ENCODE peak calls at places on chromosomes 2 and 18, in nine cellular contexts. D, R, U, N, I, A, S, K and Q are unnamed samples.
A peak's percentile ranks its signal among the peaks of the same experiment; 100 is the strongest.

GRCh38 chr2:109721117-109721504 is 73.0 kb upstream of the RGPD5 start:
- DNase-seq in D (no peak), R (no peak), U (no peak), N (no peak), I (no peak), A (no peak), S (no peak), K (no peak), Q (no peak)

GRCh38 chr2:120572226-120572625 is 163.4 kb upstream of the GLI2 start:
- DNase-seq in D (no peak), R (no peak), U (no peak), N (no peak), I (no peak), A (no peak), S (no peak), K (no peak), Q (no peak)

GRCh38 chr2:235724964-235725603 is 231.2 kb downstream of the AGAP1 start:
- DNase-seq in D (no peak), R (peak; percentile 29), U (no peak), N (no peak), I (peak; percentile 17), A (no peak), S (peak; percentile 70), K (peak; percentile 68), Q (no peak)

GRCh38 chr2:28052691-28053090 is 162.2 kb downstream of the BABAM2 start:
- DNase-seq in D (no peak), R (peak; percentile 14), U (no peak), N (no peak), I (peak; percentile 59), A (no peak), S (no peak), K (no peak), Q (no peak)

GRCh38 chr2:11466307-11467125 is 555 bp upstream of the E2F6 start:
- DNase-seq in D (no peak), R (no peak), U (no peak), N (peak; percentile 13), I (no peak), A (peak; percentile 34), S (no peak), K (no peak), Q (no peak)

GRCh38 chr2:222196159-222196558 is 102.6 kb downstream of the PAX3 start:
- DNase-seq in D (no peak), R (no peak), U (no peak), N (no peak), I (no peak), A (no peak), S (no peak), K (no peak), Q (no peak)

GRCh38 chr2:161228511-161229240 is 68.4 kb downstream of the TANK start:
- DNase-seq in D (no peak), R (no peak), U (no peak), N (peak; percentile 96), I (peak; percentile 72), A (no peak), S (no peak), K (no peak), Q (no peak)

GRCh38 chr2:54773838-54774237 is 50.4 kb downstream of the EML6 start:
- DNase-seq in D (peak; percentile 44), R (peak; percentile 8), U (no peak), N (peak; percentile 40), I (peak; percentile 25), A (peak; percentile 15), S (no peak), K (no peak), Q (no peak)

GRCh38 chr2:128368437-128369125 is 49.9 kb upstream of the HS6ST1 start:
- DNase-seq in D (no peak), R (no peak), U (no peak), N (no peak), I (no peak), A (no peak), S (no peak), K (no peak), Q (no peak)

GRCh38 chr18:49814147-49814499 is 790 bp upstream of the ACAA2 start:
- DNase-seq in D (no peak), R (peak; percentile 72), U (peak; percentile 61), N (peak; percentile 16), I (peak; percentile 85), A (peak; percentile 69), S (peak; percentile 55), K (peak; percentile 64), Q (peak; percentile 45)

GRCh38 chr2:39225564-39225963 is 18.2 kb downstream of the CDKL4 start:
- DNase-seq in D (no peak), R (no peak), U (no peak), N (no peak), I (no peak), A (no peak), S (no peak), K (no peak), Q (no peak)

GRCh38 chr18:5619381-5619780 is 75.6 kb upstream of the EPB41L3 start:
- DNase-seq in D (no peak), R (no peak), U (no peak), N (no peak), I (no peak), A (no peak), S (no peak), K (no peak), Q (no peak)

GRCh38 chr2:104250635-104251034 is 603.3 kb upstream of the POU3F3 start:
- DNase-seq in D (no peak), R (no peak), U (no peak), N (no peak), I (no peak), A (no peak), S (no peak), K (no peak), Q (no peak)

GRCh38 chr18:22026889-22027288 is 142.5 kb upstream of the GATA6 start:
- DNase-seq in D (no peak), R (no peak), U (no peak), N (no peak), I (no peak), A (no peak), S (no peak), K (no peak), Q (no peak)

GRCh38 chr2:232633413-232634318 is at the start of gene EFHD1:
- DNase-seq in D (no peak), R (peak; percentile 43), U (peak; percentile 45), N (no peak), I (peak; percentile 50), A (peak; percentile 72), S (peak; percentile 86), K (peak; percentile 84), Q (peak; percentile 46)

GRCh38 chr18:66993492-66993891 is 389.6 kb upstream of the CDH19 start:
- DNase-seq in D (no peak), R (no peak), U (no peak), N (peak; percentile 87), I (no peak), A (no peak), S (no peak), K (no peak), Q (no peak)

GRCh38 chr2:173806761-173807160 is 158.4 kb downstream of the SP3 start:
- DNase-seq in D (no peak), R (no peak), U (no peak), N (no peak), I (peak; percentile 16), A (no peak), S (no peak), K (no peak), Q (no peak)

GRCh38 chr2:146238254-146238961 is 1606.4 kb upstream of the ACVR2A start:
- DNase-seq in D (no peak), R (no peak), U (no peak), N (no peak), I (no peak), A (no peak), S (no peak), K (peak; percentile 10), Q (no peak)

GRCh38 chr2:129080715-129081472 is 762.2 kb upstream of the HS6ST1 start:
- DNase-seq in D (no peak), R (no peak), U (no peak), N (no peak), I (no peak), A (no peak), S (no peak), K (no peak), Q (no peak)

GRCh38 chr2:132963161-132963560 is 293.2 kb upstream of the LYPD1 start:
- DNase-seq in D (no peak), R (peak; percentile 18), U (no peak), N (no peak), I (no peak), A (no peak), S (no peak), K (no peak), Q (no peak)

GRCh38 chr2:215598376-215598975 is 162.6 kb upstream of the FN1 start:
- DNase-seq in D (no peak), R (peak; percentile 91), U (no peak), N (peak; percentile 51), I (peak; percentile 92), A (peak; percentile 74), S (no peak), K (no peak), Q (no peak)

GRCh38 chr2:10924441-10924840 is 12.7 kb downstream of the KCNF1 start:
- DNase-seq in D (no peak), R (no peak), U (no peak), N (no peak), I (no peak), A (no peak), S (no peak), K (no peak), Q (no peak)

GRCh38 chr2:219254590-219255219 is 987 bp upstream of the TUBA4A start:
- DNase-seq in D (no peak), R (no peak), U (peak; percentile 62), N (no peak), I (peak; percentile 66), A (no peak), S (no peak), K (no peak), Q (no peak)
- H3K27me3 ChIP-seq in D (peaks cover 5% of the 10 kb centered on the region), R (peaks cover 12% of the 10 kb centered on the region), U (no peaks in the 10 kb centered on the region), N (no peaks in the 10 kb centered on the region), I (no peaks in the 10 kb centered on the region), A (no peaks in the 10 kb centered on the region), S (peaks cover 36% of the 10 kb centered on the region), K (no peaks in the 10 kb centered on the region), Q (no peaks in the 10 kb centered on the region)

DNA sequence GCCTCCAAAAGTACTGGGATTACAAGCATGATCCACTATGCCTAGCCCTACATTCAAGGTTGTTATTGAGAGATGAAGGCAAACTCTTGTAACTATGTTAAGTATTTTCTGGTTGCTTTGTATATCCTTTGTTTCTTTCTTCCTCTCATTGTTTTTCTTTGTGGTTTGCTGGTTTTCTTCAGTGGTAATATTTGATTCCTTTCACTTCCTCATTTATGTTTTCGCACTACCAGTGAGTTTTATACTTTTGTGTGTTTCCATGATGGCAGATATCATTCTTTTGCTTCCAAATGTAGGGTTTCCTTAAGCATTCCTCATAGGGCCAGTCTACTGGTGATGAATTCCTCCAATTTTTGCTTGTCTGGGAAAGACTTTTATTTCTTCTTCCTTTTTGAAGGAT is 90.2 kb downstream of the NCK2 start:
- DNase-seq in D (no peak), R (no peak), U (no peak), N (no peak), I (no peak), A (no peak), S (no peak), K (no peak), Q (no peak)
- H3K9me3 ChIP-seq in D (no peaks in the 10 kb centered on the region), R (no peaks in the 10 kb centered on the region), U (peaks cover 10% of the 10 kb centered on the region), N (peaks cover 4% of the 10 kb centered on the region), I (peaks cover 4% of the 10 kb centered on the region), A (peaks cover 3% of the 10 kb centered on the region), S (peaks cover 62% of the 10 kb centered on the region), K (peaks cover 4% of the 10 kb centered on the region), Q (peaks cover 19% of the 10 kb centered on the region)

GRCh38 chr18:25180974-25181373 is 171.0 kb downstream of the ZNF521 start:
- DNase-seq in D (no peak), R (no peak), U (no peak), N (no peak), I (no peak), A (no peak), S (no peak), K (no peak), Q (no peak)
- H3K27me3 ChIP-seq in D (peaks cover 12% of the 10 kb centered on the region), R (no peaks in the 10 kb centered on the region), U (no peaks in the 10 kb centered on the region), N (peaks cover 92% of the 10 kb centered on the region), I (no peaks in the 10 kb centered on the region), A (no peaks in the 10 kb centered on the region), S (no peaks in the 10 kb centered on the region), K (no peaks in the 10 kb centered on the region), Q (no peaks in the 10 kb centered on the region)

GRCh38 chr2:105575626-105576025 is 169.1 kb upstream of the NCK2 start:
- DNase-seq in D (no peak), R (no peak), U (no peak), N (no peak), I (peak; percentile 9), A (no peak), S (no peak), K (no peak), Q (no peak)
- H3K9me3 ChIP-seq in D (no peaks in the 10 kb centered on the region), R (no peaks in the 10 kb centered on the region), U (no peaks in the 10 kb centered on the region), N (no peaks in the 10 kb centered on the region), I (no peaks in the 10 kb centered on the region), A (no peaks in the 10 kb centered on the region), S (no peaks in the 10 kb centered on the region), K (no peaks in the 10 kb centered on the region), Q (no peaks in the 10 kb centered on the region)